ENCODE peak calls at places on chromosomes 12 and 14, in seven cellular contexts. One of them, this sample, is unnamed. For H3K27me3, the result is how much of the 10 kb centered on the place peaks cover.

GRCh38 chr12:1481326-1481725 is 113.1 kb downstream of the FBXL14 start:
- DNase-seq in right lobe of liver: no peak
- DNase-seq in bronchial epithelial cell: no peak
- DNase-seq in gastrocnemius medialis: no peak
- DNase-seq in CD4-positive, CD25-positive, alpha-beta regulatory T cell: no peak
- DNase-seq in HCT116: no peak
- DNase-seq in foreskin keratinocyte: no peak
- DNase-seq in this sample: no peak

GRCh38 chr14:74531467-74531866 is 37.9 kb downstream of the ISCA2 start:
- DNase-seq in CD4-positive, CD25-positive, alpha-beta regulatory T cell: no peak
- DNase-seq in gastrocnemius medialis: no peak
- DNase-seq in right lobe of liver: no peak
- DNase-seq in foreskin keratinocyte: peak
- DNase-seq in bronchial epithelial cell: peak
- DNase-seq in HCT116: peak
- DNase-seq in this sample: no peak

GRCh38 chr14:90784621-90785270 is 31.5 kb downstream of the TTC7B start:
- DNase-seq in CD4-positive, CD25-positive, alpha-beta regulatory T cell: no peak
- DNase-seq in bronchial epithelial cell: no peak
- DNase-seq in foreskin keratinocyte: no peak
- DNase-seq in HCT116: no peak
- DNase-seq in right lobe of liver: no peak
- DNase-seq in gastrocnemius medialis: no peak
- DNase-seq in this sample: no peak

GRCh38 chr12:62438098-62438692 is 28.4 kb upstream of the MON2 start:
- DNase-seq in right lobe of liver: no peak
- DNase-seq in HCT116: peak
- DNase-seq in gastrocnemius medialis: no peak
- DNase-seq in bronchial epithelial cell: peak
- DNase-seq in CD4-positive, CD25-positive, alpha-beta regulatory T cell: peak
- DNase-seq in foreskin keratinocyte: peak
- DNase-seq in this sample: peak

GRCh38 chr12:41293011-41293410 is 104.9 kb downstream of the PDZRN4 start:
- DNase-seq in gastrocnemius medialis: no peak
- DNase-seq in CD4-positive, CD25-positive, alpha-beta regulatory T cell: no peak
- DNase-seq in bronchial epithelial cell: peak
- DNase-seq in foreskin keratinocyte: peak
- DNase-seq in right lobe of liver: no peak
- DNase-seq in HCT116: peak
- DNase-seq in this sample: no peak

GRCh38 chr14:100681111-100681510 is 45.6 kb upstream of the DLK1 start:
- DNase-seq in foreskin keratinocyte: no peak
- DNase-seq in right lobe of liver: no peak
- DNase-seq in gastrocnemius medialis: no peak
- DNase-seq in CD4-positive, CD25-positive, alpha-beta regulatory T cell: no peak
- DNase-seq in bronchial epithelial cell: no peak
- DNase-seq in HCT116: no peak
- DNase-seq in this sample: no peak

GRCh38 chr14:96598332-96598928 is 96.2 kb downstream of the PAPOLA start:
- DNase-seq in right lobe of liver: peak
- DNase-seq in HCT116: no peak
- DNase-seq in gastrocnemius medialis: no peak
- DNase-seq in bronchial epithelial cell: no peak
- DNase-seq in foreskin keratinocyte: no peak
- DNase-seq in CD4-positive, CD25-positive, alpha-beta regulatory T cell: no peak
- DNase-seq in this sample: no peak

GRCh38 chr14:85701116-85701515 is 171.2 kb downstream of the FLRT2 start:
- DNase-seq in foreskin keratinocyte: no peak
- DNase-seq in gastrocnemius medialis: no peak
- DNase-seq in bronchial epithelial cell: no peak
- DNase-seq in right lobe of liver: no peak
- DNase-seq in HCT116: no peak
- DNase-seq in CD4-positive, CD25-positive, alpha-beta regulatory T cell: no peak
- DNase-seq in this sample: no peak

GRCh38 chr12:56759270-56759908 is 3.7 kb upstream of the HSD17B6 start:
- DNase-seq in foreskin keratinocyte: no peak
- DNase-seq in bronchial epithelial cell: peak
- DNase-seq in CD4-positive, CD25-positive, alpha-beta regulatory T cell: no peak
- DNase-seq in gastrocnemius medialis: no peak
- DNase-seq in right lobe of liver: no peak
- DNase-seq in HCT116: no peak
- DNase-seq in this sample: no peak

GRCh38 chr12:11981174-11981733 is 89.5 kb upstream of the BCL2L14 start:
- DNase-seq in HCT116: no peak
- DNase-seq in right lobe of liver: no peak
- DNase-seq in foreskin keratinocyte: no peak
- DNase-seq in CD4-positive, CD25-positive, alpha-beta regulatory T cell: peak
- DNase-seq in bronchial epithelial cell: peak
- DNase-seq in gastrocnemius medialis: no peak
- DNase-seq in this sample: peak

GRCh38 chr14:35480119-35480769 is 53.7 kb upstream of the INSM2 start:
- DNase-seq in bronchial epithelial cell: peak
- DNase-seq in gastrocnemius medialis: no peak
- DNase-seq in HCT116: no peak
- DNase-seq in CD4-positive, CD25-positive, alpha-beta regulatory T cell: peak
- DNase-seq in right lobe of liver: no peak
- DNase-seq in foreskin keratinocyte: peak
- DNase-seq in this sample: no peak

GRCh38 chr12:95622879-95623278 is 71.6 kb upstream of the USP44 start:
- DNase-seq in HCT116: no peak
- DNase-seq in bronchial epithelial cell: peak
- DNase-seq in gastrocnemius medialis: no peak
- DNase-seq in CD4-positive, CD25-positive, alpha-beta regulatory T cell: no peak
- DNase-seq in foreskin keratinocyte: no peak
- DNase-seq in right lobe of liver: no peak
- DNase-seq in this sample: no peak

GRCh38 chr12:42774238-42774637 is 184.7 kb upstream of the PRICKLE1 start:
- DNase-seq in foreskin keratinocyte: no peak
- DNase-seq in bronchial epithelial cell: no peak
- DNase-seq in CD4-positive, CD25-positive, alpha-beta regulatory T cell: no peak
- DNase-seq in gastrocnemius medialis: no peak
- DNase-seq in HCT116: no peak
- DNase-seq in right lobe of liver: no peak
- DNase-seq in this sample: no peak

GRCh38 chr12:56078931-56079728 is 835 bp upstream of the ERBB3 start:
- DNase-seq in bronchial epithelial cell: peak
- DNase-seq in right lobe of liver: peak
- DNase-seq in foreskin keratinocyte: peak
- DNase-seq in CD4-positive, CD25-positive, alpha-beta regulatory T cell: peak
- DNase-seq in HCT116: peak
- DNase-seq in gastrocnemius medialis: peak
- DNase-seq in this sample: peak

GRCh38 chr12:112418596-112419268 is at the start of gene PTPN11:
- DNase-seq in HCT116: peak
- DNase-seq in CD4-positive, CD25-positive, alpha-beta regulatory T cell: peak
- DNase-seq in gastrocnemius medialis: peak
- DNase-seq in bronchial epithelial cell: peak
- DNase-seq in right lobe of liver: peak
- DNase-seq in foreskin keratinocyte: peak
- DNase-seq in this sample: peak

GRCh38 chr14:95518045-95518751 is 1.7 kb upstream of the SYNE3 start:
- DNase-seq in HCT116: no peak
- DNase-seq in CD4-positive, CD25-positive, alpha-beta regulatory T cell: peak
- DNase-seq in foreskin keratinocyte: no peak
- DNase-seq in right lobe of liver: no peak
- DNase-seq in gastrocnemius medialis: no peak
- DNase-seq in bronchial epithelial cell: peak
- DNase-seq in this sample: no peak

GRCh38 chr14:95521001-95521400 is 4.6 kb upstream of the SYNE3 start:
- DNase-seq in HCT116: no peak
- DNase-seq in right lobe of liver: no peak
- DNase-seq in bronchial epithelial cell: no peak
- DNase-seq in gastrocnemius medialis: no peak
- DNase-seq in CD4-positive, CD25-positive, alpha-beta regulatory T cell: no peak
- DNase-seq in foreskin keratinocyte: no peak
- DNase-seq in this sample: no peak

GRCh38 chr14:95519699-95520098 is 3.2 kb upstream of the SYNE3 start:
- DNase-seq in gastrocnemius medialis: peak
- DNase-seq in HCT116: peak
- DNase-seq in right lobe of liver: no peak
- DNase-seq in bronchial epithelial cell: peak
- DNase-seq in CD4-positive, CD25-positive, alpha-beta regulatory T cell: peak
- DNase-seq in foreskin keratinocyte: no peak
- DNase-seq in this sample: peak

GRCh38 chr14:95522116-95522515 is 5.7 kb upstream of the SYNE3 start:
- DNase-seq in foreskin keratinocyte: no peak
- DNase-seq in gastrocnemius medialis: no peak
- DNase-seq in HCT116: no peak
- DNase-seq in right lobe of liver: no peak
- DNase-seq in CD4-positive, CD25-positive, alpha-beta regulatory T cell: no peak
- DNase-seq in bronchial epithelial cell: no peak
- DNase-seq in this sample: no peak

GRCh38 chr14:95520346-95520745 is 3.9 kb upstream of the SYNE3 start:
- DNase-seq in HCT116: no peak
- DNase-seq in gastrocnemius medialis: no peak
- DNase-seq in right lobe of liver: no peak
- DNase-seq in foreskin keratinocyte: no peak
- DNase-seq in bronchial epithelial cell: no peak
- DNase-seq in CD4-positive, CD25-positive, alpha-beta regulatory T cell: peak
- DNase-seq in this sample: no peak
- H3K27me3 ChIP-seq in HCT116: under half
- H3K27me3 ChIP-seq in gastrocnemius medialis: under half
- H3K27me3 ChIP-seq in right lobe of liver: under half
- H3K27me3 ChIP-seq in foreskin keratinocyte: under half
- H3K27me3 ChIP-seq in bronchial epithelial cell: under half
- H3K27me3 ChIP-seq in CD4-positive, CD25-positive, alpha-beta regulatory T cell: under half
- H3K27me3 ChIP-seq in this sample: under half

GRCh38 chr12:108647199-108647935 is 13.7 kb upstream of the SELPLG start:
- DNase-seq in HCT116: no peak
- DNase-seq in gastrocnemius medialis: no peak
- DNase-seq in bronchial epithelial cell: no peak
- DNase-seq in right lobe of liver: no peak
- DNase-seq in CD4-positive, CD25-positive, alpha-beta regulatory T cell: peak
- DNase-seq in foreskin keratinocyte: no peak
- DNase-seq in this sample: no peak

GRCh38 chr12:108648371-108648770 is 14.7 kb upstream of the SELPLG start:
- DNase-seq in gastrocnemius medialis: no peak
- DNase-seq in foreskin keratinocyte: no peak
- DNase-seq in HCT116: no peak
- DNase-seq in right lobe of liver: no peak
- DNase-seq in bronchial epithelial cell: no peak
- DNase-seq in CD4-positive, CD25-positive, alpha-beta regulatory T cell: no peak
- DNase-seq in this sample: no peak

GRCh38 chr12:108649126-108649525 is 15.4 kb upstream of the SELPLG start:
- DNase-seq in foreskin keratinocyte: no peak
- DNase-seq in HCT116: no peak
- DNase-seq in CD4-positive, CD25-positive, alpha-beta regulatory T cell: no peak
- DNase-seq in bronchial epithelial cell: no peak
- DNase-seq in gastrocnemius medialis: no peak
- DNase-seq in right lobe of liver: no peak
- DNase-seq in this sample: no peak

GRCh38 chr12:108646597-108647190 is 13.0 kb upstream of the SELPLG start:
- DNase-seq in HCT116: no peak
- DNase-seq in right lobe of liver: no peak
- DNase-seq in CD4-positive, CD25-positive, alpha-beta regulatory T cell: peak
- DNase-seq in gastrocnemius medialis: no peak
- DNase-seq in foreskin keratinocyte: no peak
- DNase-seq in bronchial epithelial cell: no peak
- DNase-seq in this sample: no peak

GRCh38 chr12:108647936-108648287 is 14.2 kb upstream of the SELPLG start:
- DNase-seq in bronchial epithelial cell: no peak
- DNase-seq in CD4-positive, CD25-positive, alpha-beta regulatory T cell: no peak
- DNase-seq in foreskin keratinocyte: no peak
- DNase-seq in gastrocnemius medialis: no peak
- DNase-seq in right lobe of liver: no peak
- DNase-seq in HCT116: no peak
- DNase-seq in this sample: no peak
- H3K27me3 ChIP-seq in bronchial epithelial cell: under half
- H3K27me3 ChIP-seq in CD4-positive, CD25-positive, alpha-beta regulatory T cell: under half
- H3K27me3 ChIP-seq in foreskin keratinocyte: under half
- H3K27me3 ChIP-seq in gastrocnemius medialis: under half
- H3K27me3 ChIP-seq in right lobe of liver: under half
- H3K27me3 ChIP-seq in HCT116: under half
- H3K27me3 ChIP-seq in this sample: under half

GRCh38 chr14:60648169-60648933 is 926 bp downstream of the SIX1 start:
- DNase-seq in HCT116: no peak
- DNase-seq in bronchial epithelial cell: peak
- DNase-seq in foreskin keratinocyte: no peak
- DNase-seq in CD4-positive, CD25-positive, alpha-beta regulatory T cell: no peak
- DNase-seq in gastrocnemius medialis: peak
- DNase-seq in right lobe of liver: peak
- DNase-seq in this sample: no peak
- H3K27me3 ChIP-seq in HCT116: under half
- H3K27me3 ChIP-seq in bronchial epithelial cell: under half
- H3K27me3 ChIP-seq in foreskin keratinocyte: half or more
- H3K27me3 ChIP-seq in CD4-positive, CD25-positive, alpha-beta regulatory T cell: half or more
- H3K27me3 ChIP-seq in gastrocnemius medialis: under half
- H3K27me3 ChIP-seq in right lobe of liver: half or more
- H3K27me3 ChIP-seq in this sample: half or more

DNA sequence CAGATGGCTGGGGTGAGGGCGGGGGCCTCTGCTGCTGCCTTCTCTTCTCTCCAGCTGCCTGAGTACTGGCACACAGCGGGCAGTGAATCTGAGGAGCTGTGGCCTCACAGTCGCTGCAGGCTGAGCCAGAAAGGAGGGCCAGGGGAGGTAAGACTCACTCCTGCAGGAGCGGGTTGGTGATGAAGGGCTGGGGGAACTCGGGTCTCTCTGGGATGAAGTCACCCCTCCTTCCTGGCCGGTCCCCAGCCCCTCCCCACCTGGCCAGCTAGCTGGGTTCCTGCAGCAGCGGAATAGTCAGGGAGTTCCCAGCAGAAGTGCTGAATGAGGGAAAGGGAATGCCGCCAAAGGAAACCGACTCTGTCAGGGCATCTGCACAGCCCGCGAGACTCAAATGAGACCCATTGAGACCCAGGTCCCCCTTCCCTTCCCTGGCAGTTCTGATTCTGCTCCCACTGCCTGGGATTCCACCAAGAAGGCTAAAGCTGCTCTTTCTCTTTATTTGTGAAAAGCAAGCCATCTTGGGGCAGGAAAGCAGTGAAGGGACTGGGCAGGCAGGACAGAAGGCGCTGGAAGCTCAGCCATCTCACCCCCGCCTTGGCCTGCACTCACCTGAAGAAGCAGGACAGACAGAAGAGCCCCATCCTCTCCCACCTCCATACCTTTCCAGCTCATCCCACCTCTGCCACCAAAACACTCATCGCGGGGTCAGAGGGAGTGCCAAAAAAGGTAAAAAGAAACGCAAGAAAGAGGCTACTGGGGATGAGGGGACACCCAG is 5.3 kb downstream of the NGB start:
- DNase-seq in gastrocnemius medialis: no peak
- DNase-seq in HCT116: no peak
- DNase-seq in bronchial epithelial cell: no peak
- DNase-seq in right lobe of liver: no peak
- DNase-seq in foreskin keratinocyte: no peak
- DNase-seq in CD4-positive, CD25-positive, alpha-beta regulatory T cell: no peak
- DNase-seq in this sample: no peak
- H3K27me3 ChIP-seq in gastrocnemius medialis: under half
- H3K27me3 ChIP-seq in HCT116: under half
- H3K27me3 ChIP-seq in bronchial epithelial cell: under half
- H3K27me3 ChIP-seq in right lobe of liver: under half
- H3K27me3 ChIP-seq in foreskin keratinocyte: half or more
- H3K27me3 ChIP-seq in CD4-positive, CD25-positive, alpha-beta regulatory T cell: under half
- H3K27me3 ChIP-seq in this sample: under half

This sample was measured in CD4-positive, alpha-beta T cell.